ENCODE peak calls at places on chromosomes 4 and X, in eight cellular contexts. E is GM04504, M is RWPE1, R is esophagus muscularis mucosa, U is coronary artery, S is T-helper 2 cell, O is astrocyte of the hippocampus, L is astrocyte of the spinal cord. A is an unnamed sample.
A peak's percentile ranks its signal among the peaks of the same experiment; 100 is the strongest.

GRCh38 chr4:73978886-73979285 is 2.9 kb downstream of the PF4 start:
- DNase-seq in S (no peak), M (peak; percentile 21), E (peak; percentile 40), R (no peak), U (no peak), O (peak; percentile 71), L (peak; percentile 93), A (no peak)

GRCh38 chrX:48466696-48467095 is 3.4 kb downstream of the SLC38A5 start:
- DNase-seq in M (no peak), R (no peak), S (no peak), U (no peak), E (no peak), L (no peak), O (no peak), A (no peak)

GRCh38 chr4:6909970-6910339 is 329 bp downstream of the TBC1D14 start:
- DNase-seq in R (no peak), U (no peak), S (no peak), O (no peak), M (no peak), L (no peak), E (no peak), A (no peak)

GRCh38 chr4:40140206-40140605 is 56.6 kb upstream of the RHOH start:
- DNase-seq in L (no peak), E (no peak), R (no peak), S (no peak), U (no peak), O (peak; percentile 10), M (no peak), A (no peak)

GRCh38 chrX:84469226-84469625 is 33.0 kb downstream of the HDX start:
- DNase-seq in U (no peak), R (no peak), L (peak; percentile 53), M (no peak), S (no peak), E (no peak), O (peak; percentile 40), A (no peak)

GRCh38 chr4:110970642-110971041 is 347.8 kb upstream of the PITX2 start:
- DNase-seq in L (peak; percentile 28), O (peak; percentile 41), E (peak; percentile 10), S (no peak), M (peak; percentile 17), R (no peak), U (no peak), A (no peak)

GRCh38 chr4:152696764-152697250 is 17.0 kb upstream of the TMEM154 start:
- DNase-seq in U (no peak), M (peak; percentile 69), O (peak; percentile 92), E (no peak), S (peak; percentile 61), R (no peak), L (peak; percentile 96), A (no peak)

GRCh38 chrX:48663241-48663640 is 20.4 kb upstream of the WAS start:
- DNase-seq in L (no peak), O (no peak), S (no peak), E (no peak), R (no peak), U (no peak), M (no peak), A (no peak)

GRCh38 chr4:150150545-150151156 is 72.4 kb downstream of the DCLK2 start:
- DNase-seq in O (no peak), U (no peak), R (peak; percentile 80), E (no peak), S (no peak), M (no peak), L (no peak), A (no peak)

GRCh38 chrX:132404266-132404665 is 84.6 kb downstream of the MBNL3 start:
- DNase-seq in O (no peak), M (no peak), L (no peak), E (no peak), U (no peak), S (no peak), R (no peak), A (no peak)

GRCh38 chr4:157223446-157223845 is 2.9 kb downstream of the GRIA2 start:
- DNase-seq in R (no peak), O (no peak), S (no peak), E (no peak), L (no peak), U (no peak), M (no peak), A (no peak)

GRCh38 chrX:136268051-136269048 is 17.1 kb upstream of the MAP7D3 start:
- DNase-seq in S (peak; percentile 7), M (peak; percentile 4), R (no peak), E (no peak), U (no peak), L (peak; percentile 41), O (peak; percentile 53), A (no peak)

GRCh38 chrX:131783555-131784338 is 239.4 kb upstream of the STK26 start:
- DNase-seq in O (peak; percentile 92), S (peak; percentile 75), U (no peak), L (peak; percentile 92), E (peak; percentile 84), R (no peak), M (no peak), A (no peak)

GRCh38 chr4:104491826-104492771 is 2.6 kb downstream of the CXXC4 start:
- DNase-seq in S (no peak), O (peak; percentile 38), U (no peak), R (no peak), M (no peak), L (peak; percentile 43), E (no peak), A (no peak)

GRCh38 chrX:111114806-111115205 is 18.8 kb downstream of the PAK3 start:
- DNase-seq in S (no peak), U (no peak), M (no peak), L (no peak), R (no peak), O (no peak), E (no peak), A (no peak)

GRCh38 chrX:137052641-137053235 is 18.9 kb upstream of the GPR101 start:
- DNase-seq in E (no peak), M (no peak), O (no peak), R (no peak), U (no peak), L (no peak), S (no peak), A (no peak)

GRCh38 chr4:165839615-165840333 is 33.3 kb upstream of the TLL1 start:
- DNase-seq in U (no peak), L (no peak), O (peak; percentile 16), S (no peak), R (no peak), M (no peak), E (no peak), A (no peak)

GRCh38 chr4:89645512-89645911 is 191.4 kb downstream of the SNCA start:
- DNase-seq in O (no peak), L (no peak), R (no peak), E (no peak), U (no peak), M (no peak), S (no peak), A (no peak)

GRCh38 chr4:145808021-145808650 is 128.2 kb downstream of the C4orf51 start:
- DNase-seq in E (peak; percentile 76), S (no peak), U (no peak), M (peak; percentile 87), O (peak; percentile 93), R (no peak), L (peak; percentile 96), A (no peak)

GRCh38 chr4:102534845-102535244 is 33.7 kb downstream of the NFKB1 start:
- DNase-seq in U (no peak), E (no peak), S (no peak), M (no peak), R (no peak), L (no peak), O (no peak), A (no peak)

GRCh38 chr4:74365761-74366160 is 816 bp downstream of the EREG start:
- DNase-seq in S (no peak), E (no peak), M (no peak), L (no peak), R (no peak), O (peak; percentile 51), U (no peak), A (no peak)

GRCh38 chrX:72479324-72480274 is 93.0 kb downstream of the HDAC8 start:
- DNase-seq in S (no peak), U (no peak), O (no peak), L (no peak), R (no peak), E (no peak), M (no peak), A (no peak)

GRCh38 chrX:149962859-149963757 is 24.8 kb upstream of the EOLA2 start:
- DNase-seq in L (peak; percentile 62), E (peak; percentile 49), M (peak; percentile 39), R (no peak), U (no peak), S (no peak), O (peak; percentile 79), A (no peak)

A was measured in cardiac septum.